ENCODE peak calls at places on chromosomes 6 and 20, in seven cellular contexts. G, T, U, W, R, E and H are unnamed samples.

GRCh38 chr20:33945391-33946079 is 48.2 kb upstream of the RALY start:
- DNase-seq in W (no peak), U (no peak), T (peak; percentile 51), G (no peak), E (no peak), R (no peak), H (no peak)

GRCh38 chr6:57242505-57242904 is 20.4 kb upstream of the RAB23 start:
- DNase-seq in T (peak; percentile 88), W (no peak), R (peak; percentile 18), U (peak; percentile 75), G (no peak), E (no peak), H (no peak)

GRCh38 chr6:113481910-113482309 is 375.2 kb upstream of the MARCKS start:
- DNase-seq in U (no peak), W (no peak), E (no peak), R (no peak), T (no peak), G (no peak), H (no peak)

GRCh38 chr6:16069222-16069621 is 59.7 kb upstream of the MYLIP start:
- DNase-seq in W (no peak), R (no peak), U (no peak), E (no peak), G (no peak), T (no peak), H (no peak)

GRCh38 chr20:48295966-48296421 is 510.7 kb upstream of the SULF2 start:
- DNase-seq in R (no peak), T (peak; percentile 42), W (peak; percentile 23), E (no peak), U (no peak), G (no peak), H (no peak)

GRCh38 chr6:135145509-135145865 is 35.6 kb upstream of the MYB start:
- DNase-seq in R (no peak), U (no peak), W (no peak), E (no peak), T (no peak), G (no peak), H (no peak)

GRCh38 chr20:32792316-32792715 is 27.4 kb upstream of the MAPRE1 start:
- DNase-seq in W (no peak), G (peak; percentile 70), E (no peak), U (no peak), R (peak; percentile 65), T (peak; percentile 6), H (no peak)

GRCh38 chr20:63070301-63070625 is 63.5 kb upstream of the BHLHE23 start:
- DNase-seq in G (no peak), T (no peak), W (no peak), E (no peak), R (no peak), U (no peak), H (no peak)

GRCh38 chr6:43184268-43184985 is 2.4 kb downstream of the CUL9 start:
- DNase-seq in W (no peak), T (no peak), E (no peak), G (no peak), R (no peak), U (no peak), H (no peak)

GRCh38 chr6:3211681-3212080 is 15.8 kb downstream of the TUBB2B start:
- DNase-seq in W (no peak), U (no peak), T (no peak), G (no peak), E (no peak), R (no peak), H (no peak)

GRCh38 chr6:17035994-17036393 is 65.9 kb upstream of the STMND1 start:
- DNase-seq in R (no peak), W (no peak), U (peak; percentile 20), E (no peak), G (no peak), T (no peak), H (no peak)

GRCh38 chr6:112332274-112332673 is 14.9 kb upstream of the RFPL4B start:
- DNase-seq in E (no peak), R (peak; percentile 62), U (no peak), T (no peak), G (no peak), W (no peak), H (no peak)

GRCh38 chr6:18226451-18226850 is 37.9 kb downstream of the DEK start:
- DNase-seq in U (no peak), G (no peak), R (no peak), W (no peak), T (no peak), E (no peak), H (no peak)